ENCODE peak calls at places on chromosomes 6 and 20, in eight cellular contexts. F is A673, H is ovary, S is left ventricle myocardium inferior, W is PC-3, D is cardiac muscle cell, Y is IMR-90, C is lower lobe of right lung. M is an unnamed sample.
A peak's percentile ranks its signal among the peaks of the same experiment; 100 is the strongest.

GRCh38 chr6:135535989-135536414 is 38.5 kb upstream of the AHI1 start:
- DNase-seq in F (peak; percentile 53), H (no peak), S (no peak), W (peak; percentile 78), D (peak; percentile 53), Y (peak; percentile 98), C (no peak), M (peak; percentile 65)

GRCh38 chr20:19747903-19748302 is 10.2 kb upstream of the RIN2 start:
- DNase-seq in F (no peak), H (no peak), S (no peak), W (no peak), D (no peak), Y (no peak), C (no peak), M (no peak)

GRCh38 chr6:89145962-89146747 is at the start of gene PM20D2:
- DNase-seq in F (peak; percentile 73), H (peak; percentile 65), S (peak; percentile 65), W (peak; percentile 60), D (peak; percentile 80), Y (peak; percentile 20), C (peak; percentile 75), M (peak; percentile 83)

GRCh38 chr20:20549267-20549612 is 163.2 kb downstream of the RALGAPA2 start:
- DNase-seq in F (no peak), H (no peak), S (no peak), W (peak; percentile 70), D (no peak), Y (no peak), C (no peak), M (peak; percentile 14)

GRCh38 chr6:12956991-12957320 is 240.4 kb downstream of the PHACTR1 start:
- DNase-seq in F (no peak), H (no peak), S (no peak), W (no peak), D (no peak), Y (no peak), C (no peak), M (no peak)

GRCh38 chr20:48708116-48708515 is 119.7 kb downstream of the PREX1 start:
- DNase-seq in F (no peak), H (no peak), S (no peak), W (no peak), D (no peak), Y (no peak), C (no peak), M (no peak)

GRCh38 chr6:129140571-129140970 is 257.6 kb downstream of the LAMA2 start:
- DNase-seq in F (no peak), H (peak; percentile 63), S (no peak), W (no peak), D (no peak), Y (peak; percentile 50), C (no peak), M (no peak)

GRCh38 chr6:16711551-16712249 is 49.6 kb downstream of the ATXN1 start:
- DNase-seq in F (no peak), H (no peak), S (no peak), W (peak; percentile 90), D (no peak), Y (no peak), C (no peak), M (peak; percentile 33)

GRCh38 chr6:151324079-151324825 is 67.1 kb downstream of the ZBTB2 start:
- DNase-seq in F (peak; percentile 90), H (peak; percentile 86), S (peak; percentile 77), W (peak; percentile 88), D (peak; percentile 84), Y (peak; percentile 93), C (peak; percentile 81), M (peak; percentile 85)
- H3K4me3 ChIP-seq in F (peak overlapping the region; percentile 74), H (no peak overlapping the region), S (no peak overlapping the region), W (peak overlapping the region; percentile 89), D (no peak overlapping the region), Y (no peak overlapping the region), C (peak overlapping the region; percentile 14), M (no peak overlapping the region)

GRCh38 chr20:57881466-57882405 is 171.9 kb upstream of the PMEPA1 start:
- DNase-seq in F (no peak), H (no peak), S (no peak), W (no peak), D (no peak), Y (no peak), C (no peak), M (no peak)

GRCh38 chr20:57877995-57878394 is 168.2 kb upstream of the PMEPA1 start:
- DNase-seq in F (no peak), H (no peak), S (no peak), W (no peak), D (no peak), Y (no peak), C (no peak), M (no peak)

GRCh38 chr20:57878803-57879424 is 169.1 kb upstream of the PMEPA1 start:
- DNase-seq in F (no peak), H (no peak), S (no peak), W (no peak), D (no peak), Y (no peak), C (no peak), M (no peak)

GRCh38 chr20:57879437-57880115 is 169.8 kb upstream of the PMEPA1 start:
- DNase-seq in F (no peak), H (no peak), S (peak; percentile 57), W (no peak), D (no peak), Y (no peak), C (no peak), M (no peak)

DNA sequence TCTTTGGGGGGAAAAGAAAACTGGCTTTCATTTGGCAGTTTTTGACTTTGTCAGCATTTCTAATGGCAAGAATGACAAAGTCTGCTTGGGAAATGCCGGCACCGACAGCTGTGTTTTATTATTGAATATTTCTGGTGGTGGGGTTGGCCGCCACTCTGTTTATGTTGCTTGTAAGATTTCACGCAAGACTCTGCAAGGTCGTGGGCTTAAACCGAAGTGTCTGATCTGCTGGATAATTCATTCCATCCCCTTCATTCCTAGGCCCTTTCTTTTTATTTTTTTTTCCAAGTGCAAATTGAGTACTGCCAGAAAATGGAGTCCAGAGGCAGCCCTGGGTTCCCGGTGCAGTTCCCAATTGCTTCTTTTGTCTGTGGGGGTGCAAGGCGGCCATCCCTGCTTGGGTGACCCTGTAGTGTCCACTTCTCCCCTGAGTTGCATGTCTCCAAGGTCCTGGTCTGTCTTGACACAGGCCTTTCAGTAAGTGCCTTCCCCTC is 170.4 kb upstream of the PMEPA1 start:
- DNase-seq in F (no peak), H (peak; percentile 19), S (peak; percentile 42), W (no peak), D (no peak), Y (no peak), C (no peak), M (peak; percentile 24)
- H3K4me1 ChIP-seq in F (no peaks in the 10 kb centered on the region), H (peaks cover 11% of the 10 kb centered on the region), S (peaks cover 21% of the 10 kb centered on the region), W (peaks cover 12% of the 10 kb centered on the region), D (no peaks in the 10 kb centered on the region), Y (no peaks in the 10 kb centered on the region), C (no peaks in the 10 kb centered on the region), M (peaks cover 12% of the 10 kb centered on the region)

GRCh38 chr6:46419576-46420002 is 71.7 kb downstream of the RCAN2 start:
- DNase-seq in F (peak; percentile 70), H (peak; percentile 50), S (no peak), W (peak; percentile 83), D (peak; percentile 80), Y (peak; percentile 67), C (no peak), M (peak; percentile 80)
- TF ChIP-seq CTCF in F (peak; percentile 80), H (peak; percentile 71), S (peak; percentile 87), W (peak; percentile 76), D (peak; percentile 78), Y (peak; percentile 82), C (peak; percentile 84), M (peak; percentile 95)

GRCh38 chr6:161254754-161255253 is 19.1 kb downstream of the AGPAT4 start:
- DNase-seq in F (no peak), H (peak; percentile 23), S (no peak), W (no peak), D (peak; percentile 83), Y (peak; percentile 56), C (no peak), M (peak; percentile 58)

GRCh38 chr6:161254126-161254753 is 19.6 kb downstream of the AGPAT4 start:
- DNase-seq in F (no peak), H (no peak), S (no peak), W (no peak), D (no peak), Y (peak; percentile 78), C (no peak), M (peak; percentile 32)

GRCh38 chr6:161249327-161249726 is 24.5 kb downstream of the AGPAT4 start:
- DNase-seq in F (no peak), H (no peak), S (no peak), W (no peak), D (no peak), Y (no peak), C (no peak), M (no peak)

GRCh38 chr6:161255518-161255917 is 18.3 kb downstream of the AGPAT4 start:
- DNase-seq in F (no peak), H (no peak), S (no peak), W (no peak), D (no peak), Y (no peak), C (no peak), M (no peak)

DNA sequence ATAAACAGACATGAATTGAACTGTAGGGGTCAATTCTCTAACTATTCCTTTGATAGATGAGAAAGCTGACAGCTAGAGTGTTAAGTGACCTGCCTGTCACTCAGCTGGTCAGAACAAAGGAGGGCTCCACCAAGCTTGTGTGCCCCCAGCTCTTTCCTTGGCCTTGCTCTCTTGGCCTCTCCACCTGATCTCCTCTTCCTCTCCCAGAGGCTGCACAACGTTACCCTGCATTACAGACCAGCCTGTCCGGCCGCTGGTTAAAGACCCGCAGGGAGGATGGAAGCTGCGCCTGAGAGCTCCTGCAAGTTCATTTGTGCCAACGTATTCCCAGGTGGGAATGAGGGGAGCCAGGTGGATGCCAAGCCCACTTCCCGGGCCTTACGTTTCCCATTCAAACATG is 22.5 kb downstream of the AGPAT4 start:
- DNase-seq in F (no peak), H (no peak), S (no peak), W (no peak), D (no peak), Y (no peak), C (no peak), M (no peak)
- H3K4me3 ChIP-seq in F (no peak overlapping the region), H (no peak overlapping the region), S (no peak overlapping the region), W (no peak overlapping the region), D (no peak overlapping the region), Y (no peak overlapping the region), C (no peak overlapping the region), M (no peak overlapping the region)

DNA sequence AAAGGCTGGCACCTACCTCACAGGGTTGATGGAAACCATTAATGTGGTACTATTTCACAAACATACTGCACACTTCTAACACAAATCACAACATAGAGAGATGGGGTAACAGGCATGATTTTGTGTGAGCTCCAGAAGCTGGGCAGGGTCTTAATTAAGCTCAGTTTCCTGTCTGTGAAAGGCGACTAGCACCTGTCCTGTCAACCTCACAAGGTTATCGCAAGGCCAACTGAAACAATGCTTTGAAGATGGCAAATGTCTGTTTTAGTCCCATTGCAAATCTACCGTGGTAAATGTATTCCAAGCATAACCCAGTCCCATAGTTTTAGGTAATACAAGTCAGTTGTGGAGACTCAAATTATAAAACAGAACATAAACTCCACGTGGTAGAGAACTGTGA is 1.3 kb upstream of the PLEKHG1 start:
- DNase-seq in F (no peak), H (no peak), S (no peak), W (no peak), D (no peak), Y (no peak), C (no peak), M (no peak)
- H3K4me1 ChIP-seq in F (no peaks in the 10 kb centered on the region), H (no peaks in the 10 kb centered on the region), S (peaks cover 27% of the 10 kb centered on the region), W (peaks cover 6% of the 10 kb centered on the region), D (no peaks in the 10 kb centered on the region), Y (no peaks in the 10 kb centered on the region), C (peaks cover 6% of the 10 kb centered on the region), M (no peaks in the 10 kb centered on the region)

GRCh38 chr20:36919715-36920333 is 31.7 kb downstream of the SAMHD1 start:
- DNase-seq in F (peak; percentile 65), H (no peak), S (no peak), W (peak; percentile 78), D (peak; percentile 63), Y (peak; percentile 74), C (no peak), M (peak; percentile 72)
- TF ChIP-seq CTCF in F (peak; percentile 86), H (peak; percentile 71), S (peak; percentile 91), W (peak; percentile 86), D (peak; percentile 93), Y (peak; percentile 90), C (peak; percentile 86), M (peak; percentile 79)

M was measured in hepatocyte.